ENCODE peak calls at places on chromosomes 7 and 10, in ten cellular contexts. M is OCI-LY7, E is neuronal stem cell, O is astrocyte of the cerebellum, X is dorsolateral prefrontal cortex, H is transverse colon, J is fibroblast of pulmonary artery, B is PC-9, Z is right cardiac atrium, A is HepG2. G is an unnamed sample.

GRCh38 chr7:120110169-120110568 is 162.8 kb upstream of the KCND2 start:
- DNase-seq in M (no peak), E (no peak), O (no peak), X (no peak), H (no peak), J (no peak), B (peak; percentile 68), Z (no peak), A (no peak), G (no peak)

GRCh38 chr10:110490640-110491039 is 7.1 kb upstream of the DUSP5 start:
- DNase-seq in M (no peak), E (no peak), O (no peak), X (no peak), H (no peak), J (no peak), B (no peak), Z (no peak), A (no peak), G (no peak)

GRCh38 chr7:1811850-1812692 is 142.0 kb downstream of the ELFN1 start:
- DNase-seq in M (peak; percentile 18), E (peak; percentile 21), O (no peak), X (no peak), H (no peak), J (no peak), B (peak; percentile 19), Z (no peak), A (peak; percentile 42), G (no peak)

GRCh38 chr7:124690840-124691239 is 74.8 kb downstream of the GPR37 start:
- DNase-seq in M (no peak), E (no peak), O (no peak), X (no peak), H (no peak), J (no peak), B (no peak), Z (no peak), A (no peak), G (no peak)

GRCh38 chr10:103894454-103894853 is 23.5 kb downstream of the STN1 start:
- DNase-seq in M (no peak), E (no peak), O (no peak), X (no peak), H (no peak), J (peak; percentile 82), B (no peak), Z (no peak), A (no peak), G (no peak)

GRCh38 chr7:66529889-66530615 is 98.6 kb upstream of the KCTD7 start:
- DNase-seq in M (no peak), E (peak; percentile 42), O (no peak), X (no peak), H (no peak), J (no peak), B (no peak), Z (peak; percentile 29), A (no peak), G (no peak)

GRCh38 chr7:89377219-89377618 is 581.7 kb upstream of the TEX47 start:
- DNase-seq in M (no peak), E (no peak), O (no peak), X (no peak), H (no peak), J (no peak), B (no peak), Z (no peak), A (no peak), G (no peak)

GRCh38 chr10:11192304-11193018 is 174.8 kb downstream of the CELF2 start:
- DNase-seq in M (no peak), E (no peak), O (no peak), X (no peak), H (peak; percentile 27), J (no peak), B (no peak), Z (peak; percentile 59), A (no peak), G (no peak)

GRCh38 chr10:50501478-50501877 is 122.3 kb downstream of the SGMS1 start:
- DNase-seq in M (no peak), E (no peak), O (no peak), X (no peak), H (no peak), J (peak; percentile 43), B (peak; percentile 71), Z (no peak), A (peak; percentile 7), G (no peak)

GRCh38 chr10:70348228-70348850 is 34.1 kb downstream of the LRRC20 start:
- DNase-seq in M (peak; percentile 77), E (no peak), O (no peak), X (no peak), H (no peak), J (peak; percentile 43), B (no peak), Z (peak; percentile 65), A (no peak), G (peak; percentile 35)

GRCh38 chr10:37707829-37708578 is 149.4 kb downstream of the ZNF248 start:
- DNase-seq in M (no peak), E (no peak), O (no peak), X (no peak), H (no peak), J (no peak), B (no peak), Z (no peak), A (no peak), G (no peak)

GRCh38 chr10:11225935-11226334 is 208.3 kb downstream of the CELF2 start:
- DNase-seq in M (no peak), E (no peak), O (no peak), X (no peak), H (peak; percentile 58), J (no peak), B (no peak), Z (no peak), A (no peak), G (peak; percentile 81)

GRCh38 chr7:42198296-42198695 is 38.7 kb downstream of the GLI3 start:
- DNase-seq in M (no peak), E (no peak), O (no peak), X (no peak), H (no peak), J (no peak), B (no peak), Z (no peak), A (no peak), G (no peak)

GRCh38 chr7:100886142-100886935 is 3.2 kb downstream of the UFSP1 start:
- DNase-seq in M (no peak), E (no peak), O (no peak), X (no peak), H (no peak), J (no peak), B (no peak), Z (peak; percentile 42), A (no peak), G (no peak)

GRCh38 chr7:68235937-68236336 is 1239.3 kb downstream of the TYW1 start:
- DNase-seq in M (no peak), E (no peak), O (no peak), X (no peak), H (no peak), J (no peak), B (no peak), Z (no peak), A (no peak), G (no peak)

GRCh38 chr7:150408393-150409299 is 29.5 kb downstream of the ZNF775 start:
- DNase-seq in M (no peak), E (no peak), O (no peak), X (no peak), H (peak; percentile 11), J (no peak), B (no peak), Z (no peak), A (no peak), G (no peak)

GRCh38 chr10:102322914-102323313 is 72.6 kb upstream of the NFKB2 start:
- DNase-seq in M (no peak), E (no peak), O (peak; percentile 70), X (no peak), H (peak; percentile 14), J (no peak), B (no peak), Z (no peak), A (no peak), G (peak; percentile 30)

GRCh38 chr7:2644514-2645273 is 12.9 kb downstream of the TTYH3 start:
- DNase-seq in M (no peak), E (no peak), O (no peak), X (no peak), H (no peak), J (no peak), B (no peak), Z (peak; percentile 69), A (no peak), G (no peak)

GRCh38 chr10:58475322-58476277 is 37.1 kb upstream of the BICC1 start:
- DNase-seq in M (no peak), E (no peak), O (peak; percentile 58), X (no peak), H (no peak), J (peak; percentile 84), B (no peak), Z (no peak), A (no peak), G (no peak)
- H3K4me3 ChIP-seq in M (no peak overlapping the region), E (no peak overlapping the region), O (no peak overlapping the region), X (no peak overlapping the region), H (no peak overlapping the region), J (peak overlapping the region; percentile 53), B (no peak overlapping the region), Z (no peak overlapping the region), A (no peak overlapping the region), G (no peak overlapping the region)

GRCh38 chr10:87598700-87599099 is 61.0 kb upstream of the PAPSS2 start:
- DNase-seq in M (no peak), E (no peak), O (no peak), X (peak; percentile 35), H (no peak), J (no peak), B (no peak), Z (no peak), A (no peak), G (no peak)
- H3K4me3 ChIP-seq in M (no peak overlapping the region), E (no peak overlapping the region), O (no peak overlapping the region), X (no peak overlapping the region), H (no peak overlapping the region), J (no peak overlapping the region), B (no peak overlapping the region), Z (no peak overlapping the region), A (no peak overlapping the region), G (no peak overlapping the region)

DNA sequence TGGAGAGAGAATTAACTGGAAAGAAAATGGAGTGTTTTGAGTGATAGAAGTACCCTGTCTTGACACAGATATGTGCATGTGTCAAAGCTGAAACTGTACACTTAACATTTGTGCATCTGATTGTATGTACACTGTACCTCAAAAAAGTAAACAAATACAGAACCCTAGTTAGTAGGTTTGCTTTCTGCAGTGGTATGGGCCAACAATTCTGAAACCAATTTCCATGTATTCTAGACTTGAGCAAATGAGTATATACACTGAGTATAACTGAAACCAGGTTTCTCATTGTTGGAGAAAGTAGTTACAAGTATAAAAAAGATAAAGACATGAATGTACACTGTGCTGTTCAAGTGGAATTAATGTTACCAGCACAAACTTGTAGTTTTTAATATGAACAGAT is 52.4 kb downstream of the ELAPOR2 start:
- DNase-seq in M (no peak), E (no peak), O (no peak), X (no peak), H (no peak), J (no peak), B (no peak), Z (no peak), A (no peak), G (no peak)
- H3K4me3 ChIP-seq in M (no peak overlapping the region), E (no peak overlapping the region), O (no peak overlapping the region), X (no peak overlapping the region), H (no peak overlapping the region), J (no peak overlapping the region), B (no peak overlapping the region), Z (no peak overlapping the region), A (no peak overlapping the region), G (no peak overlapping the region)

DNA sequence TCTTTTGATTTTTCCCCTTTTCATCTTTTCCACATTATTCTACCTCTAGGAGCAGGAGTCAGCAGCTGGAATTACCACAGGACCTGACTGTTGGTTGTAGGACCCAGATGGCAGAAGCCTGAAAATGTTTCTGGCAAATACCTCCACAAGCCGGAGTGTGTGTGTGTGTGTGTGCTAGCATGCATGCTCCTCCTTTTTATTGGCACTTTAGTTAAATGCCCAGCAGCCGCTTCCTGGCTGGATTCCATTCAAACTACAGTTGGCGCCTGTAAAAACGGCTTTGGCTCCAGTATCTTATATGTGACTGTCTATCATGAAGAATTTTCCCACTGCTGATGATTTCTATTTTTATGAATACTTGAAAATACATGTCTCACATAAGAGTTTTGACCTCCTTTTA is 319.7 kb upstream of the SP4 start:
- DNase-seq in M (no peak), E (no peak), O (no peak), X (no peak), H (peak; percentile 85), J (no peak), B (no peak), Z (peak; percentile 43), A (no peak), G (no peak)
- H3K4me3 ChIP-seq in M (no peak overlapping the region), E (no peak overlapping the region), O (no peak overlapping the region), X (peak overlapping the region; percentile 15), H (no peak overlapping the region), J (no peak overlapping the region), B (no peak overlapping the region), Z (no peak overlapping the region), A (no peak overlapping the region), G (no peak overlapping the region)